ENCODE peak calls at places on chromosomes 5 and 9, in ten cellular contexts. P is stomach; D is CD8-positive, alpha-beta T cell; Y is A549; C is WERI-Rb-1; U is SJSA1; V is endothelial cell of umbilical vein; N is Peyer's patch; L is neural progenitor cell; Q is CD8-positive, alpha-beta memory T cell. S is an unnamed sample.

GRCh38 chr9:80320480-80320879 is 748.7 kb downstream of the TLE4 start:
- DNase-seq in V (no peak), N (no peak), L (no peak), C (no peak), U (peak; percentile 35), D (no peak), Q (no peak), Y (no peak), P (no peak), S (no peak)

GRCh38 chr5:78626009-78626571 is 22.5 kb downstream of the LHFPL2 start:
- DNase-seq in V (peak; percentile 41), D (no peak), N (no peak), P (no peak), L (no peak), C (no peak), U (no peak), Q (no peak), Y (no peak), S (no peak)

GRCh38 chr9:12719431-12719830 is 26.2 kb downstream of the TYRP1 start:
- DNase-seq in P (no peak), L (peak; percentile 18), N (no peak), D (no peak), C (no peak), V (peak; percentile 39), Y (no peak), U (no peak), Q (no peak), S (no peak)

GRCh38 chr5:72377920-72378635 is 57.9 kb downstream of the PTCD2 start:
- DNase-seq in L (peak; percentile 32), Q (no peak), D (no peak), C (peak; percentile 75), V (no peak), Y (no peak), P (no peak), N (no peak), U (no peak), S (peak; percentile 62)

GRCh38 chr9:126984969-126985368 is 70.4 kb downstream of the RALGPS1 start:
- DNase-seq in U (no peak), Y (no peak), C (no peak), N (no peak), D (no peak), V (no peak), Q (no peak), P (peak; percentile 55), L (no peak), S (peak; percentile 31)

GRCh38 chr5:54514269-54514668 is 3.3 kb upstream of the SNX18 start:
- DNase-seq in V (no peak), L (peak; percentile 34), D (no peak), P (no peak), C (peak; percentile 35), N (no peak), U (no peak), Q (no peak), Y (no peak), S (no peak)

GRCh38 chr5:112703866-112704820 is 33.5 kb upstream of the APC start:
- DNase-seq in U (no peak), Q (no peak), Y (no peak), L (no peak), N (no peak), D (no peak), V (peak; percentile 80), P (no peak), C (no peak), S (no peak)

GRCh38 chr5:168808217-168808616 is 229.0 kb upstream of the PANK3 start:
- DNase-seq in L (no peak), P (no peak), Y (no peak), C (no peak), D (no peak), Q (no peak), V (no peak), N (no peak), U (no peak), S (no peak)

GRCh38 chr5:85109616-85110015 is 724.9 kb upstream of the EDIL3 start:
- DNase-seq in L (no peak), U (no peak), V (no peak), Y (no peak), Q (no peak), N (no peak), D (no peak), P (no peak), C (no peak), S (no peak)

GRCh38 chr5:156178117-156178516 is 148.8 kb upstream of the SGCD start:
- DNase-seq in Y (no peak), V (no peak), N (no peak), D (no peak), L (no peak), U (no peak), Q (no peak), C (no peak), P (no peak), S (no peak)

GRCh38 chr9:132486706-132487350 is 76.8 kb downstream of the CFAP77 start:
- DNase-seq in L (no peak), P (no peak), U (no peak), C (peak; percentile 85), V (no peak), Q (peak; percentile 35), D (peak; percentile 10), N (no peak), Y (no peak), S (no peak)

GRCh38 chr9:2925016-2925415 is 81.1 kb upstream of the PUM3 start:
- DNase-seq in D (no peak), Y (no peak), U (no peak), C (no peak), V (no peak), L (no peak), P (no peak), N (no peak), Q (no peak), S (no peak)

GRCh38 chr5:10588109-10588775 is 24.4 kb downstream of the ANKRD33B start:
- DNase-seq in C (no peak), Q (no peak), P (no peak), D (no peak), N (no peak), V (no peak), L (no peak), U (no peak), Y (no peak), S (no peak)
- H3K27ac ChIP-seq in C (no peak overlapping the region), Q (no peak overlapping the region), P (no peak overlapping the region), D (no peak overlapping the region), N (no peak overlapping the region), V (no peak overlapping the region), L (no peak overlapping the region), U (no peak overlapping the region), Y (peak overlapping the region; percentile 7), S (no peak overlapping the region)

DNA sequence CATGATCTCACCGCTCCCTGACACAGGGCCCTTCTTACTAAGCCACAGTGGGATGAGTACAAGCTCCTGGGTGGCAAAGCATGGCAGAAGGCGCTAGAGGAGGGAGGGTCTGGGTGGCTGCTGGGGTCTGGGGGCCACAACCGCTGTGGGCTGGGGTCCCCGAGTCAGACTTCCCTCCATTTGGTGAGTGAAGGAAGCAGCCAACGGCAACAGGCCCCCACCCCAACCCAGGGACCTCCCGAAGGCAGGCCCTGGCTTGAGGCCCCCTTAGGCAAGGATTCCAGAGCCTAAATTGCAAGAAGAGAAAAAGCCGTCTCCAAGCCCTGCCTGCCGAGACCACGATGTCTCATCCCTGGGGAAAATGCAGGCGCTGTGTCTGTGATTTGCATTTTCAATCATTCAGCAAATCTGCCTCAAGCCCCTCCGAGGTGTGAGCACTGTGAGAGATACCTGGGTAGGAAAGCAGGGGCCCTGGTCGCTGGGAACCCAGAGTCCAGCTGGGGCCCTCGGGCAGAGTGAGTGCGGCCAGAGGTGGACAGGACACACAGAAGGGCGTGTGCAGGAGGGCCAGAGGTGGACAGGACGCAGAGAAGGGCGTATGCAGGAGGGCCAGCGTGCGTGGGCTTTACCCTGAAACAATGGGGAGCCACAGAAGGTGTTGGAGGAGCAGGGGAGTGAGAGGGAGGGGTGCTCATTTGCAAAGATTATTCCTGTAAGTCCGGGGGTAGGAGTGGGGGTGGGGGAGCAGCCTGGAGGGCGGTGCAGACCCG is 135.7 kb downstream of the OLFM1 start:
- DNase-seq in Q (no peak), U (no peak), V (no peak), N (no peak), C (no peak), P (no peak), L (no peak), D (no peak), Y (no peak), S (peak; percentile 41)
- H3K9me3 ChIP-seq in Q (no peaks in the 10 kb centered on the region), U (no peaks in the 10 kb centered on the region), V (peaks cover 5% of the 10 kb centered on the region), N (no peaks in the 10 kb centered on the region), C (peaks cover 5% of the 10 kb centered on the region), P (no peaks in the 10 kb centered on the region), L (no peaks in the 10 kb centered on the region), D (no peaks in the 10 kb centered on the region), Y (no peaks in the 10 kb centered on the region), S (no peaks in the 10 kb centered on the region)

GRCh38 chr5:154403776-154404387 is 41.9 kb upstream of the SAP30L start:
- DNase-seq in N (no peak), L (peak; percentile 44), V (no peak), Y (no peak), Q (no peak), C (no peak), U (no peak), P (no peak), D (no peak), S (no peak)

GRCh38 chr5:154406826-154407225 is 39.0 kb upstream of the SAP30L start:
- DNase-seq in P (no peak), U (no peak), C (no peak), Q (no peak), V (no peak), L (no peak), Y (no peak), D (no peak), N (no peak), S (no peak)

GRCh38 chr5:154406231-154406630 is 39.6 kb upstream of the SAP30L start:
- DNase-seq in Q (no peak), Y (no peak), U (peak; percentile 48), C (no peak), D (no peak), V (no peak), P (no peak), L (no peak), N (no peak), S (no peak)

GRCh38 chr5:154403234-154403633 is 42.6 kb upstream of the SAP30L start:
- DNase-seq in N (no peak), Y (no peak), Q (no peak), V (no peak), P (no peak), C (no peak), L (no peak), U (no peak), D (no peak), S (no peak)

GRCh38 chr5:154405078-154405792 is 40.6 kb upstream of the SAP30L start:
- DNase-seq in Q (peak; percentile 54), N (peak; percentile 75), V (peak; percentile 76), Y (peak; percentile 93), D (peak; percentile 44), L (peak; percentile 92), P (peak; percentile 80), U (peak; percentile 84), C (peak; percentile 83), S (peak; percentile 79)
- H3K4me3 ChIP-seq in Q (no peak overlapping the region), N (peak overlapping the region; percentile 6), V (peak overlapping the region; percentile 6), Y (no peak overlapping the region), D (no peak overlapping the region), L (peak overlapping the region; percentile 46), P (peak overlapping the region; percentile 47), U (no peak overlapping the region), C (peak overlapping the region; percentile 37), S (peak overlapping the region; percentile 60)

DNA sequence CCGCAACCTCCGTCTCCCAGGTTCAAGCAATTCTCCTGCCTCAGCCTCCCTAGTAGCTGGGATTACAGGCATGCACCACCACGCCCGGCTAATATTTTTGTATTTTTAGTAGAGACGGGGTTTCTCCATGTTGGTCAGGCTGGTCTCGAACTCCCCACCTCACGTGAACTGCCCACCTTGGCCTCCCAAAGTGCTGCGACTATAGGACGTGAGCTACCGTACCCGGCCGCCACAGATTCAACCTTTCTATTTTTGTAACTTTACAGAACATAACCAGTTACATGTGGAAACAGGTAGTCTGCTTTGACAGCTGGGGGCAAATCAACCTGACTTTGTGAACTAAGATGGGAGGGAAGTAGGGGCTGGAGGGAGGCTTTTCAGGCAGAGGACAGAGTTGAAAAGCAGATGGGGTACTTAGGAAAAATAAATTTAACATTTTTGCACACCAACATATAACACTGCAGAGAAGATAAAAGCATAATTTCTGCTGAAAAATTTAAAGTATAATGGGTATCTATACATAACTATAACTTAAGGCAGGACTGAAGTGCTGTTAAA is 5.2 kb downstream of the RPL37 start:
- DNase-seq in L (no peak), Q (no peak), N (no peak), V (no peak), C (no peak), D (no peak), Y (no peak), P (no peak), U (no peak), S (no peak)
- H3K27ac ChIP-seq in L (peak overlapping the region; percentile 48), Q (no peak overlapping the region), N (no peak overlapping the region), V (no peak overlapping the region), C (no peak overlapping the region), D (no peak overlapping the region), Y (no peak overlapping the region), P (no peak overlapping the region), U (no peak overlapping the region), S (no peak overlapping the region)